ENCODE peak calls at places on chromosomes 13 and 19, in ten cellular contexts. One of them, this sample, is unnamed.

GRCh38 chr19:1566392-1567115 is 1.6 kb downstream of the MEX3D start:
- DNase-seq in fibroblast of lung: peak
- DNase-seq in dorsolateral prefrontal cortex: peak
- DNase-seq in NCI-H774: peak
- DNase-seq in omental fat pad: no peak
- DNase-seq in progenitor cell of endocrine pancreas: peak
- DNase-seq in stimulated activated naive CD4-positive, alpha-beta T cell: no peak
- DNase-seq in GM04503: peak
- DNase-seq in neural crest cell: peak
- DNase-seq in T47D: peak
- DNase-seq in this sample: peak

GRCh38 chr13:24226762-24227161 is 66.2 kb downstream of the SPATA13 start:
- DNase-seq in dorsolateral prefrontal cortex: no peak
- DNase-seq in GM04503: no peak
- DNase-seq in fibroblast of lung: no peak
- DNase-seq in progenitor cell of endocrine pancreas: no peak
- DNase-seq in neural crest cell: no peak
- DNase-seq in stimulated activated naive CD4-positive, alpha-beta T cell: no peak
- DNase-seq in T47D: peak
- DNase-seq in NCI-H774: no peak
- DNase-seq in omental fat pad: no peak
- DNase-seq in this sample: no peak

GRCh38 chr19:51749979-51750378 is 1.7 kb downstream of the FPR1 start:
- DNase-seq in fibroblast of lung: peak
- DNase-seq in NCI-H774: no peak
- DNase-seq in omental fat pad: no peak
- DNase-seq in stimulated activated naive CD4-positive, alpha-beta T cell: no peak
- DNase-seq in dorsolateral prefrontal cortex: no peak
- DNase-seq in neural crest cell: no peak
- DNase-seq in GM04503: no peak
- DNase-seq in T47D: no peak
- DNase-seq in progenitor cell of endocrine pancreas: no peak
- DNase-seq in this sample: no peak

GRCh38 chr19:31226536-31226935 is 122.7 kb downstream of the TSHZ3 start:
- DNase-seq in NCI-H774: no peak
- DNase-seq in stimulated activated naive CD4-positive, alpha-beta T cell: no peak
- DNase-seq in neural crest cell: no peak
- DNase-seq in T47D: no peak
- DNase-seq in dorsolateral prefrontal cortex: no peak
- DNase-seq in fibroblast of lung: peak
- DNase-seq in omental fat pad: no peak
- DNase-seq in progenitor cell of endocrine pancreas: no peak
- DNase-seq in GM04503: no peak
- DNase-seq in this sample: no peak

GRCh38 chr19:44696939-44697669 is 1.8 kb upstream of the CEACAM16 start:
- DNase-seq in progenitor cell of endocrine pancreas: no peak
- DNase-seq in GM04503: no peak
- DNase-seq in NCI-H774: peak
- DNase-seq in dorsolateral prefrontal cortex: no peak
- DNase-seq in omental fat pad: no peak
- DNase-seq in neural crest cell: no peak
- DNase-seq in stimulated activated naive CD4-positive, alpha-beta T cell: no peak
- DNase-seq in fibroblast of lung: no peak
- DNase-seq in T47D: no peak
- DNase-seq in this sample: no peak

GRCh38 chr13:33441015-33441414 is 155.5 kb upstream of the STARD13 start:
- DNase-seq in NCI-H774: no peak
- DNase-seq in stimulated activated naive CD4-positive, alpha-beta T cell: no peak
- DNase-seq in omental fat pad: no peak
- DNase-seq in dorsolateral prefrontal cortex: no peak
- DNase-seq in neural crest cell: no peak
- DNase-seq in fibroblast of lung: peak
- DNase-seq in T47D: peak
- DNase-seq in GM04503: no peak
- DNase-seq in progenitor cell of endocrine pancreas: no peak
- DNase-seq in this sample: no peak

GRCh38 chr19:6288737-6289136 is 9.0 kb upstream of the MLLT1 start:
- DNase-seq in neural crest cell: no peak
- DNase-seq in progenitor cell of endocrine pancreas: no peak
- DNase-seq in omental fat pad: no peak
- DNase-seq in T47D: no peak
- DNase-seq in fibroblast of lung: no peak
- DNase-seq in stimulated activated naive CD4-positive, alpha-beta T cell: no peak
- DNase-seq in NCI-H774: no peak
- DNase-seq in dorsolateral prefrontal cortex: no peak
- DNase-seq in GM04503: no peak
- DNase-seq in this sample: no peak

GRCh38 chr19:18440421-18440877 is 2.5 kb upstream of the ISYNA1 start:
- DNase-seq in omental fat pad: no peak
- DNase-seq in dorsolateral prefrontal cortex: no peak
- DNase-seq in NCI-H774: no peak
- DNase-seq in T47D: peak
- DNase-seq in fibroblast of lung: no peak
- DNase-seq in progenitor cell of endocrine pancreas: no peak
- DNase-seq in GM04503: no peak
- DNase-seq in stimulated activated naive CD4-positive, alpha-beta T cell: no peak
- DNase-seq in neural crest cell: no peak
- DNase-seq in this sample: no peak

GRCh38 chr13:26017196-26017921 is 34.5 kb downstream of the SHISA2 start:
- DNase-seq in stimulated activated naive CD4-positive, alpha-beta T cell: peak
- DNase-seq in NCI-H774: no peak
- DNase-seq in T47D: no peak
- DNase-seq in fibroblast of lung: peak
- DNase-seq in dorsolateral prefrontal cortex: peak
- DNase-seq in GM04503: no peak
- DNase-seq in omental fat pad: no peak
- DNase-seq in neural crest cell: no peak
- DNase-seq in progenitor cell of endocrine pancreas: no peak
- DNase-seq in this sample: no peak

GRCh38 chr19:52535831-52536800 is 8.6 kb downstream of the ZNF808 start:
- DNase-seq in NCI-H774: no peak
- DNase-seq in omental fat pad: peak
- DNase-seq in GM04503: peak
- DNase-seq in fibroblast of lung: peak
- DNase-seq in dorsolateral prefrontal cortex: peak
- DNase-seq in T47D: no peak
- DNase-seq in neural crest cell: peak
- DNase-seq in stimulated activated naive CD4-positive, alpha-beta T cell: peak
- DNase-seq in progenitor cell of endocrine pancreas: peak
- DNase-seq in this sample: peak

GRCh38 chr19:27821418-27822018 is 1391.4 kb downstream of the UQCRFS1 start:
- DNase-seq in stimulated activated naive CD4-positive, alpha-beta T cell: no peak
- DNase-seq in progenitor cell of endocrine pancreas: no peak
- DNase-seq in T47D: no peak
- DNase-seq in neural crest cell: no peak
- DNase-seq in dorsolateral prefrontal cortex: no peak
- DNase-seq in NCI-H774: no peak
- DNase-seq in omental fat pad: no peak
- DNase-seq in fibroblast of lung: no peak
- DNase-seq in GM04503: no peak
- DNase-seq in this sample: no peak

GRCh38 chr19:1768248-1768647 is 14.9 kb downstream of the ONECUT3 start:
- DNase-seq in dorsolateral prefrontal cortex: no peak
- DNase-seq in progenitor cell of endocrine pancreas: peak
- DNase-seq in neural crest cell: peak
- DNase-seq in fibroblast of lung: no peak
- DNase-seq in T47D: no peak
- DNase-seq in NCI-H774: no peak
- DNase-seq in omental fat pad: no peak
- DNase-seq in GM04503: no peak
- DNase-seq in stimulated activated naive CD4-positive, alpha-beta T cell: no peak
- DNase-seq in this sample: no peak

GRCh38 chr13:35499131-35500051 is 22.9 kb upstream of the MAB21L1 start:
- DNase-seq in fibroblast of lung: no peak
- DNase-seq in T47D: no peak
- DNase-seq in NCI-H774: peak
- DNase-seq in omental fat pad: no peak
- DNase-seq in stimulated activated naive CD4-positive, alpha-beta T cell: no peak
- DNase-seq in neural crest cell: no peak
- DNase-seq in progenitor cell of endocrine pancreas: no peak
- DNase-seq in dorsolateral prefrontal cortex: no peak
- DNase-seq in GM04503: no peak
- DNase-seq in this sample: no peak

GRCh38 chr19:18636969-18637629 is at the start of gene KLHL26:
- DNase-seq in neural crest cell: no peak
- DNase-seq in progenitor cell of endocrine pancreas: no peak
- DNase-seq in dorsolateral prefrontal cortex: no peak
- DNase-seq in fibroblast of lung: no peak
- DNase-seq in GM04503: no peak
- DNase-seq in T47D: no peak
- DNase-seq in NCI-H774: no peak
- DNase-seq in omental fat pad: no peak
- DNase-seq in stimulated activated naive CD4-positive, alpha-beta T cell: no peak
- DNase-seq in this sample: no peak

GRCh38 chr13:113105032-113105993 is at the start of gene F7:
- DNase-seq in NCI-H774: peak
- DNase-seq in neural crest cell: no peak
- DNase-seq in progenitor cell of endocrine pancreas: no peak
- DNase-seq in fibroblast of lung: no peak
- DNase-seq in T47D: peak
- DNase-seq in GM04503: no peak
- DNase-seq in stimulated activated naive CD4-positive, alpha-beta T cell: no peak
- DNase-seq in omental fat pad: no peak
- DNase-seq in dorsolateral prefrontal cortex: no peak
- DNase-seq in this sample: no peak

GRCh38 chr13:49543656-49544055 is 41.7 kb downstream of the RCBTB1 start:
- DNase-seq in T47D: no peak
- DNase-seq in omental fat pad: no peak
- DNase-seq in NCI-H774: no peak
- DNase-seq in fibroblast of lung: no peak
- DNase-seq in GM04503: no peak
- DNase-seq in stimulated activated naive CD4-positive, alpha-beta T cell: no peak
- DNase-seq in neural crest cell: no peak
- DNase-seq in dorsolateral prefrontal cortex: no peak
- DNase-seq in progenitor cell of endocrine pancreas: no peak
- DNase-seq in this sample: no peak

GRCh38 chr13:100532836-100533435 is 55.7 kb downstream of the GGACT start:
- DNase-seq in neural crest cell: no peak
- DNase-seq in dorsolateral prefrontal cortex: no peak
- DNase-seq in stimulated activated naive CD4-positive, alpha-beta T cell: no peak
- DNase-seq in progenitor cell of endocrine pancreas: no peak
- DNase-seq in NCI-H774: no peak
- DNase-seq in fibroblast of lung: no peak
- DNase-seq in omental fat pad: no peak
- DNase-seq in GM04503: no peak
- DNase-seq in T47D: no peak
- DNase-seq in this sample: no peak

GRCh38 chr19:29239220-29239776 is 26.3 kb upstream of the UQCRFS1 start:
- DNase-seq in neural crest cell: no peak
- DNase-seq in NCI-H774: no peak
- DNase-seq in progenitor cell of endocrine pancreas: no peak
- DNase-seq in stimulated activated naive CD4-positive, alpha-beta T cell: no peak
- DNase-seq in GM04503: no peak
- DNase-seq in fibroblast of lung: no peak
- DNase-seq in omental fat pad: no peak
- DNase-seq in T47D: no peak
- DNase-seq in dorsolateral prefrontal cortex: no peak
- DNase-seq in this sample: no peak

GRCh38 chr13:28499579-28499978 is 4.7 kb upstream of the FLT1 start:
- DNase-seq in GM04503: no peak
- DNase-seq in stimulated activated naive CD4-positive, alpha-beta T cell: no peak
- DNase-seq in fibroblast of lung: no peak
- DNase-seq in T47D: no peak
- DNase-seq in dorsolateral prefrontal cortex: no peak
- DNase-seq in NCI-H774: no peak
- DNase-seq in progenitor cell of endocrine pancreas: no peak
- DNase-seq in omental fat pad: no peak
- DNase-seq in neural crest cell: no peak
- DNase-seq in this sample: no peak

GRCh38 chr19:51294977-51295375 is 16.5 kb upstream of the IGLON5 start:
- DNase-seq in progenitor cell of endocrine pancreas: no peak
- DNase-seq in T47D: no peak
- DNase-seq in GM04503: no peak
- DNase-seq in omental fat pad: no peak
- DNase-seq in stimulated activated naive CD4-positive, alpha-beta T cell: no peak
- DNase-seq in dorsolateral prefrontal cortex: no peak
- DNase-seq in fibroblast of lung: no peak
- DNase-seq in NCI-H774: no peak
- DNase-seq in neural crest cell: no peak
- DNase-seq in this sample: no peak

GRCh38 chr19:12166596-12166995 is 3.7 kb downstream of the ZNF136 start:
- DNase-seq in GM04503: no peak
- DNase-seq in progenitor cell of endocrine pancreas: no peak
- DNase-seq in omental fat pad: no peak
- DNase-seq in stimulated activated naive CD4-positive, alpha-beta T cell: no peak
- DNase-seq in T47D: no peak
- DNase-seq in fibroblast of lung: peak
- DNase-seq in neural crest cell: no peak
- DNase-seq in dorsolateral prefrontal cortex: no peak
- DNase-seq in NCI-H774: no peak
- DNase-seq in this sample: no peak

GRCh38 chr13:105135852-105136251 is 1399.6 kb downstream of the EFNB2 start:
- DNase-seq in neural crest cell: no peak
- DNase-seq in T47D: peak
- DNase-seq in stimulated activated naive CD4-positive, alpha-beta T cell: no peak
- DNase-seq in fibroblast of lung: peak
- DNase-seq in NCI-H774: no peak
- DNase-seq in progenitor cell of endocrine pancreas: no peak
- DNase-seq in omental fat pad: no peak
- DNase-seq in dorsolateral prefrontal cortex: no peak
- DNase-seq in GM04503: no peak
- DNase-seq in this sample: no peak

GRCh38 chr13:90121784-90122183 is 1225.7 kb upstream of the MIR17HG start:
- DNase-seq in neural crest cell: no peak
- DNase-seq in omental fat pad: no peak
- DNase-seq in T47D: no peak
- DNase-seq in stimulated activated naive CD4-positive, alpha-beta T cell: no peak
- DNase-seq in progenitor cell of endocrine pancreas: no peak
- DNase-seq in fibroblast of lung: no peak
- DNase-seq in NCI-H774: no peak
- DNase-seq in dorsolateral prefrontal cortex: no peak
- DNase-seq in GM04503: no peak
- DNase-seq in this sample: no peak

GRCh38 chr13:101139076-101139475 is 277.2 kb downstream of the NALCN start:
- DNase-seq in neural crest cell: no peak
- DNase-seq in T47D: no peak
- DNase-seq in fibroblast of lung: peak
- DNase-seq in GM04503: no peak
- DNase-seq in dorsolateral prefrontal cortex: no peak
- DNase-seq in NCI-H774: no peak
- DNase-seq in stimulated activated naive CD4-positive, alpha-beta T cell: no peak
- DNase-seq in progenitor cell of endocrine pancreas: no peak
- DNase-seq in omental fat pad: no peak
- DNase-seq in this sample: no peak

GRCh38 chr13:23620211-23620610 is 50.0 kb downstream of the TNFRSF19 start:
- DNase-seq in fibroblast of lung: no peak
- DNase-seq in T47D: no peak
- DNase-seq in NCI-H774: no peak
- DNase-seq in dorsolateral prefrontal cortex: no peak
- DNase-seq in neural crest cell: no peak
- DNase-seq in omental fat pad: no peak
- DNase-seq in GM04503: no peak
- DNase-seq in stimulated activated naive CD4-positive, alpha-beta T cell: no peak
- DNase-seq in progenitor cell of endocrine pancreas: no peak
- DNase-seq in this sample: no peak

GRCh38 chr19:8240274-8241229 is 31.4 kb downstream of the CERS4 start:
- DNase-seq in stimulated activated naive CD4-positive, alpha-beta T cell: no peak
- DNase-seq in omental fat pad: peak
- DNase-seq in dorsolateral prefrontal cortex: peak
- DNase-seq in NCI-H774: no peak
- DNase-seq in fibroblast of lung: peak
- DNase-seq in GM04503: peak
- DNase-seq in progenitor cell of endocrine pancreas: peak
- DNase-seq in neural crest cell: peak
- DNase-seq in T47D: peak
- DNase-seq in this sample: peak

GRCh38 chr13:30142502-30143211 is 164.7 kb downstream of the KATNAL1 start:
- DNase-seq in omental fat pad: no peak
- DNase-seq in fibroblast of lung: peak
- DNase-seq in dorsolateral prefrontal cortex: no peak
- DNase-seq in T47D: peak
- DNase-seq in neural crest cell: no peak
- DNase-seq in progenitor cell of endocrine pancreas: no peak
- DNase-seq in NCI-H774: no peak
- DNase-seq in GM04503: peak
- DNase-seq in stimulated activated naive CD4-positive, alpha-beta T cell: peak
- DNase-seq in this sample: peak

GRCh38 chr19:10402441-10403038 is 802 bp downstream of the CDC37 start:
- DNase-seq in neural crest cell: no peak
- DNase-seq in GM04503: no peak
- DNase-seq in NCI-H774: no peak
- DNase-seq in T47D: no peak
- DNase-seq in omental fat pad: no peak
- DNase-seq in stimulated activated naive CD4-positive, alpha-beta T cell: no peak
- DNase-seq in progenitor cell of endocrine pancreas: no peak
- DNase-seq in fibroblast of lung: peak
- DNase-seq in dorsolateral prefrontal cortex: no peak
- DNase-seq in this sample: no peak